ENCODE peak calls at places on chromosomes 4 and X, in six cellular contexts. M is IMR-90, A is epithelial cell of esophagus, V is fibroblast of lung, D is adrenal gland, J is testis. F is an unnamed sample.

GRCh38 chrX:64894454-64895038 is 81.7 kb downstream of the ZC4H2 start:
- DNase-seq in J (peak; percentile 52), A (peak; percentile 21), M (peak; percentile 5), V (no peak), D (peak; percentile 55), F (peak; percentile 33)

GRCh38 chr4:20284990-20285389 is 33.3 kb downstream of the SLIT2 start:
- DNase-seq in M (peak; percentile 77), J (no peak), A (peak; percentile 86), D (no peak), V (no peak), F (no peak)

GRCh38 chr4:73851293-73851692 is 1.8 kb upstream of the PF4V1 start:
- DNase-seq in M (no peak), V (no peak), J (no peak), D (no peak), A (no peak), F (no peak)

GRCh38 chr4:170374770-170375169 is 285.0 kb upstream of the AADAT start:
- DNase-seq in V (no peak), A (peak; percentile 65), J (peak; percentile 38), M (no peak), D (no peak), F (peak; percentile 58)

GRCh38 chr4:134471569-134471968 is 270.0 kb upstream of the PABPC4L start:
- DNase-seq in M (no peak), J (no peak), A (no peak), V (no peak), D (no peak), F (no peak)

GRCh38 chr4:55363618-55364420 is 17.8 kb downstream of the SRD5A3 start:
- DNase-seq in D (no peak), M (no peak), V (peak; percentile 61), A (peak; percentile 49), J (no peak), F (no peak)

GRCh38 chr4:2728806-2729532 is 27.2 kb downstream of the TNIP2 start:
- DNase-seq in D (no peak), A (no peak), J (no peak), M (no peak), V (no peak), F (no peak)

GRCh38 chrX:107450823-107451509 is 1.5 kb downstream of the FRMPD3 start:
- DNase-seq in D (no peak), J (no peak), M (no peak), A (no peak), V (no peak), F (peak; percentile 59)

GRCh38 chrX:130836447-130836846 is 66.6 kb downstream of the ENOX2 start:
- DNase-seq in A (no peak), J (no peak), M (peak; percentile 22), D (no peak), V (no peak), F (no peak)

GRCh38 chr4:184951668-184952160 is 66.6 kb upstream of the HELT start:
- DNase-seq in A (no peak), D (peak; percentile 3), V (no peak), M (no peak), J (no peak), F (no peak)

GRCh38 chr4:55758081-55758480 is 61.5 kb upstream of the EXOC1L start:
- DNase-seq in A (peak; percentile 27), V (no peak), M (no peak), D (no peak), J (no peak), F (no peak)

GRCh38 chr4:20462426-20463175 is 210.9 kb downstream of the SLIT2 start:
- DNase-seq in J (no peak), A (peak; percentile 39), M (peak; percentile 30), V (peak; percentile 43), D (no peak), F (no peak)

GRCh38 chr4:40305329-40306193 is 29.6 kb upstream of the CHRNA9 start:
- DNase-seq in D (no peak), J (no peak), V (no peak), M (no peak), A (no peak), F (no peak)

GRCh38 chr4:18441676-18442075 is 420.1 kb upstream of the LCORL start:
- DNase-seq in J (no peak), M (no peak), A (no peak), D (no peak), V (no peak), F (no peak)

GRCh38 chr4:26161030-26161824 is 159.6 kb upstream of the RBPJ start:
- DNase-seq in A (no peak), D (no peak), V (peak; percentile 41), M (no peak), J (no peak), F (peak; percentile 64)

GRCh38 chr4:54998991-54999390 is 126.4 kb downstream of the KDR start:
- DNase-seq in D (no peak), V (peak; percentile 64), M (peak; percentile 4), A (peak; percentile 41), J (no peak), F (no peak)

GRCh38 chrX:54785901-54786300 is 12.2 kb downstream of the ITIH6 start:
- DNase-seq in M (no peak), D (no peak), A (peak; percentile 6), J (peak; percentile 38), V (no peak), F (peak; percentile 22)

GRCh38 chrX:252421-253291 is 28.5 kb upstream of the PLCXD1 start:
- DNase-seq in D (no peak), J (no peak), A (no peak), V (no peak), M (no peak), F (no peak)

GRCh38 chr4:109752545-109752944 is 22.7 kb upstream of the PLA2G12A start:
- DNase-seq in A (no peak), D (no peak), M (no peak), J (no peak), V (no peak), F (no peak)

DNA sequence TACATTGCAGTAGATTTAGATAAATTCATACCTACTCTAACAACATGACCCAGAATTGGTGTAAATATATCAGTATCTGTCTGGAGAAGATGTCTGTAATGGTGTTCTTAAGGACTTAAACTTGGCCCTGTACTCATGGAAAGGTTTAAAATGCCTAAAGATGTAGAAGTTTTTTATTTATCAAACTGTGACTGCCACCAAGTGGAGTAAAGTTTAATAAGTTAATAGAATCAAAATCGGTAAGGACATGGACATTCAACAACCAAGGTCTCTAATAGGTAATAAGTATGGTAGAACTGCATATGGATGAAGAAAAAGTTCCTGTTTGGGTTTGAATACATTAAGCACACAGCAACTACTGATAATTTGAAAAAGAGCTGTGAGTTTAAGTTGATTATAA is 474.0 kb upstream of the NDST3 start:
- DNase-seq in A (peak; percentile 41), D (no peak), V (peak; percentile 53), M (peak; percentile 40), J (no peak), F (no peak)
- TF ChIP-seq CTCF in A (no peak), D (no peak), V (no peak), M (peak; percentile 37), J (no peak), F (no peak)

GRCh38 chrX:13033193-13033592 is 11.2 kb downstream of the FAM9C start:
- DNase-seq in D (no peak), J (no peak), M (peak; percentile 71), V (peak; percentile 54), A (no peak), F (no peak)

GRCh38 chrX:13026877-13027652 is 17.4 kb downstream of the FAM9C start:
- DNase-seq in V (no peak), D (no peak), M (no peak), A (no peak), J (no peak), F (no peak)

GRCh38 chrX:13028871-13029336 is 15.5 kb downstream of the FAM9C start:
- DNase-seq in D (no peak), A (peak; percentile 60), V (no peak), M (no peak), J (no peak), F (no peak)

GRCh38 chrX:13029341-13029740 is 15.1 kb downstream of the FAM9C start:
- DNase-seq in A (peak; percentile 15), V (peak; percentile 44), D (peak; percentile 67), M (peak; percentile 43), J (peak; percentile 55), F (no peak)

GRCh38 chrX:13029831-13030771 is 14.3 kb downstream of the FAM9C start:
- DNase-seq in J (no peak), D (no peak), A (no peak), M (no peak), V (no peak), F (no peak)
- H3K4me3 ChIP-seq in J (no peak overlapping the region), D (no peak overlapping the region), A (no peak overlapping the region), M (no peak overlapping the region), V (no peak overlapping the region), F (no peak overlapping the region)

GRCh38 chrX:44068043-44068442 is 94.9 kb upstream of the NDP start:
- DNase-seq in J (no peak), M (no peak), D (no peak), A (peak; percentile 80), V (no peak), F (no peak)

GRCh38 chrX:44061940-44062339 is 88.8 kb upstream of the NDP start:
- DNase-seq in J (no peak), D (no peak), A (no peak), V (no peak), M (no peak), F (no peak)

GRCh38 chrX:44060221-44060620 is 87.0 kb upstream of the NDP start:
- DNase-seq in D (no peak), A (no peak), M (no peak), J (no peak), V (no peak), F (no peak)

GRCh38 chrX:44062842-44063241 is 89.7 kb upstream of the NDP start:
- DNase-seq in A (peak; percentile 29), D (peak; percentile 49), J (no peak), V (no peak), M (no peak), F (no peak)

GRCh38 chrX:44063611-44064010 is 90.4 kb upstream of the NDP start:
- DNase-seq in V (no peak), A (peak; percentile 63), D (no peak), M (no peak), J (no peak), F (no peak)
- TF ChIP-seq CTCF in V (no peak), A (no peak), D (no peak), M (no peak), J (no peak), F (no peak)

GRCh38 chr4:101019941-101020401 is 327.4 kb downstream of the PPP3CA start:
- DNase-seq in D (no peak), J (no peak), A (peak; percentile 74), M (peak; percentile 14), V (no peak), F (no peak)

GRCh38 chr4:101022151-101023024 is 324.9 kb downstream of the PPP3CA start:
- DNase-seq in J (no peak), V (peak; percentile 17), D (no peak), M (peak; percentile 39), A (no peak), F (no peak)

GRCh38 chr4:101018836-101019235 is 328.5 kb downstream of the PPP3CA start:
- DNase-seq in A (no peak), J (no peak), D (no peak), M (no peak), V (no peak), F (no peak)

GRCh38 chr4:101019313-101019712 is 328.0 kb downstream of the PPP3CA start:
- DNase-seq in M (no peak), D (no peak), V (no peak), A (no peak), J (no peak), F (no peak)

DNA sequence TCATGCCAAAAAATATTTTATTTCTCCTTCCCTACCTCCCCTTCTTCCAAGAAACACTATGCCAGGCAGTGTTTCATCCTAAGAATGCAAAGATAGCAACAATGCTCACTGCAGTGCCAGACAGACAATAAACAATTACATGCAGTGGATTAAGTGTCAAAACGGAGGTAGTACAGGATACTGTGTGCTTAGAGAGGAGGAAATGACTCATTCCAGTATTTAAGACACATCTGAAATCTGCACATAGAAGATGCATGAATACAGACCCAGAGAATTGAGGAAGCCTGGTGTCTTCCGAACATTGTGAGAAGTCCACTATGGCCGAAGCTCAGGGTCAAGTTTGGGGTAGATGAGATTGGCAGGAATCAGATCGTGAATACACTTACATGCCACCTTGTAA is 326.4 kb downstream of the PPP3CA start:
- DNase-seq in M (peak; percentile 75), J (no peak), D (no peak), A (peak; percentile 73), V (peak; percentile 35), F (no peak)
- H3K4me3 ChIP-seq in M (no peak overlapping the region), J (no peak overlapping the region), D (no peak overlapping the region), A (no peak overlapping the region), V (no peak overlapping the region), F (no peak overlapping the region)